ENCODE peak calls at places on chromosomes 13 and 19, in four cellular contexts. One of them, this sample, is unnamed.
A peak's percentile ranks its signal among the peaks of the same experiment; 100 is the strongest.

GRCh38 chr19:52669586-52669985 is 31.4 kb upstream of the ZNF83 start:
- DNase-seq in kidney epithelial cell: no peak
- DNase-seq in tibial nerve: no peak
- DNase-seq in left ventricle myocardium inferior: no peak
- DNase-seq in this sample: no peak

GRCh38 chr13:85473144-85473543 is 326.1 kb downstream of the SLITRK6 start:
- DNase-seq in kidney epithelial cell: no peak
- DNase-seq in tibial nerve: no peak
- DNase-seq in left ventricle myocardium inferior: no peak
- DNase-seq in this sample: no peak

GRCh38 chr19:36128392-36128736 is 11.5 kb upstream of the CAPNS1 start:
- DNase-seq in kidney epithelial cell: no peak
- DNase-seq in tibial nerve: no peak
- DNase-seq in left ventricle myocardium inferior: peak; percentile 39
- DNase-seq in this sample: no peak

GRCh38 chr19:14366529-14366928 is 14.7 kb upstream of the ADGRE5 start:
- DNase-seq in kidney epithelial cell: peak; percentile 63
- DNase-seq in tibial nerve: peak; percentile 64
- DNase-seq in left ventricle myocardium inferior: peak; percentile 58
- DNase-seq in this sample: peak; percentile 27

GRCh38 chr19:17391371-17392151 is 2.4 kb downstream of the CCDC194 start:
- DNase-seq in kidney epithelial cell: no peak
- DNase-seq in tibial nerve: no peak
- DNase-seq in left ventricle myocardium inferior: no peak
- DNase-seq in this sample: no peak

GRCh38 chr13:21976159-21976558 is 305.3 kb downstream of the FGF9 start:
- DNase-seq in kidney epithelial cell: no peak
- DNase-seq in tibial nerve: no peak
- DNase-seq in left ventricle myocardium inferior: no peak
- DNase-seq in this sample: no peak

GRCh38 chr19:44789943-44790467 is 12.3 kb downstream of the CBLC start:
- DNase-seq in kidney epithelial cell: no peak
- DNase-seq in tibial nerve: no peak
- DNase-seq in left ventricle myocardium inferior: no peak
- DNase-seq in this sample: no peak

GRCh38 chr13:110433014-110433413 is 125.9 kb downstream of the COL4A2 start:
- DNase-seq in kidney epithelial cell: no peak
- DNase-seq in tibial nerve: no peak
- DNase-seq in left ventricle myocardium inferior: peak; percentile 61
- DNase-seq in this sample: no peak

GRCh38 chr13:87798536-87798935 is 127.4 kb downstream of the SLITRK5 start:
- DNase-seq in kidney epithelial cell: no peak
- DNase-seq in tibial nerve: no peak
- DNase-seq in left ventricle myocardium inferior: no peak
- DNase-seq in this sample: no peak

GRCh38 chr19:57665261-57665806 is 3.4 kb upstream of the ZSCAN4 start:
- DNase-seq in kidney epithelial cell: no peak
- DNase-seq in tibial nerve: no peak
- DNase-seq in left ventricle myocardium inferior: no peak
- DNase-seq in this sample: no peak

GRCh38 chr19:40331052-40331451 is 17.1 kb downstream of the C19orf47 start:
- DNase-seq in kidney epithelial cell: no peak
- DNase-seq in tibial nerve: no peak
- DNase-seq in left ventricle myocardium inferior: no peak
- DNase-seq in this sample: no peak

DNA sequence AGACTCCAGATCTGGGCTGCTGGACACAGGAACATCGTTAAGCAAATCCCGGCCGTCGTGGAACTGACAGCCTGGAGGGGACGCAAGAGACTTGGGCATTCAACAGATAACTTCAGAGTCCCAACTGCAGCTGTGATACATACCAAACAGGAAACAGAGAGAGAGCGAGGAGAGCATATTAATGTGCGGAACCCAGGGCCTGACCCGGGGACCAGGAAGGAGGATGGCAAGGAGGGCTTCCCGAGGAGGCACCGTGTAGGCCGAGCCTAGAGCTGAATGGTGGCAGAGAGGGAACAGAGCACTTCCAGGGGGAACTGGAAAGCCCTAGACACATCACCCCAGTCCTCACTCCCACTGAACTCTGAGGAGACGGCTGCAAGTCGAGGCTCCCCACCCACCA is 68.1 kb downstream of the SIPA1L3 start:
- DNase-seq in kidney epithelial cell: no peak
- DNase-seq in tibial nerve: no peak
- DNase-seq in left ventricle myocardium inferior: no peak
- DNase-seq in this sample: no peak
- TF ChIP-seq CTCF in kidney epithelial cell: no peak
- TF ChIP-seq CTCF in tibial nerve: no peak
- TF ChIP-seq CTCF in left ventricle myocardium inferior: no peak
- TF ChIP-seq CTCF in this sample: no peak

GRCh38 chr13:40084934-40085333 is 429.5 kb downstream of the COG6 start:
- DNase-seq in kidney epithelial cell: no peak
- DNase-seq in tibial nerve: no peak
- DNase-seq in left ventricle myocardium inferior: no peak
- DNase-seq in this sample: no peak

GRCh38 chr13:40083841-40084240 is 428.4 kb downstream of the COG6 start:
- DNase-seq in kidney epithelial cell: no peak
- DNase-seq in tibial nerve: no peak
- DNase-seq in left ventricle myocardium inferior: no peak
- DNase-seq in this sample: no peak

GRCh38 chr13:40082644-40083043 is 427.2 kb downstream of the COG6 start:
- DNase-seq in kidney epithelial cell: no peak
- DNase-seq in tibial nerve: no peak
- DNase-seq in left ventricle myocardium inferior: no peak
- DNase-seq in this sample: no peak

GRCh38 chr13:40087021-40088002 is 431.9 kb downstream of the COG6 start:
- DNase-seq in kidney epithelial cell: no peak
- DNase-seq in tibial nerve: no peak
- DNase-seq in left ventricle myocardium inferior: no peak
- DNase-seq in this sample: no peak
- TF ChIP-seq CTCF in kidney epithelial cell: no peak
- TF ChIP-seq CTCF in tibial nerve: no peak
- TF ChIP-seq CTCF in left ventricle myocardium inferior: no peak
- TF ChIP-seq CTCF in this sample: no peak

GRCh38 chr13:80604094-80604493 is 263.2 kb upstream of the SPRY2 start:
- DNase-seq in kidney epithelial cell: no peak
- DNase-seq in tibial nerve: peak; percentile 20
- DNase-seq in left ventricle myocardium inferior: peak; percentile 22
- DNase-seq in this sample: no peak
- TF ChIP-seq CTCF in kidney epithelial cell: no peak
- TF ChIP-seq CTCF in tibial nerve: no peak
- TF ChIP-seq CTCF in left ventricle myocardium inferior: peak; percentile 49
- TF ChIP-seq CTCF in this sample: no peak

DNA sequence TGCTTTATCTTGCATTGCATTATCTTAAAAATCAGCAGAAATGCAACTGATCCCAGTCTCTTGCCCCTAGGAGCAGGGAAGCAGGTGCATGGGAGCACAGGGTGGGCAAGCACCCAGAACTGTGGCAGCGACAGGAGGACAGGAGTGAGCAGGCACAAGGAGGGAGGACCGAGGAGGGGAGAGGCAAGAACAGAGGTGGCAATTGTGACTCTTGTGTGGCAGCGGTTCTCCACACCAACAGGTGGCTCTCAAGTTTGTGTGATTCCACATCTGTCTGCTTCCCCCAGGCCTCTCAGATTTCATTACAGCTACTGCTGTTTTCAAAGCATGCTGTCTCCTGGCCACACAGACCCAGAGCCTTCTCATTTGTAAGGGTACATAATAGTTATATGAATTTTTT is 108.6 kb downstream of the STK24 start:
- DNase-seq in kidney epithelial cell: no peak
- DNase-seq in tibial nerve: no peak
- DNase-seq in left ventricle myocardium inferior: no peak
- DNase-seq in this sample: no peak
- TF ChIP-seq CTCF in kidney epithelial cell: no peak
- TF ChIP-seq CTCF in tibial nerve: no peak
- TF ChIP-seq CTCF in left ventricle myocardium inferior: no peak
- TF ChIP-seq CTCF in this sample: no peak

GRCh38 chr19:35046461-35046860 is 4.9 kb downstream of the HPN start:
- DNase-seq in kidney epithelial cell: no peak
- DNase-seq in tibial nerve: no peak
- DNase-seq in left ventricle myocardium inferior: no peak
- DNase-seq in this sample: no peak

GRCh38 chr19:35043906-35044305 is 2.4 kb downstream of the HPN start:
- DNase-seq in kidney epithelial cell: no peak
- DNase-seq in tibial nerve: no peak
- DNase-seq in left ventricle myocardium inferior: no peak
- DNase-seq in this sample: no peak

GRCh38 chr19:35044317-35045117 is 3.0 kb downstream of the HPN start:
- DNase-seq in kidney epithelial cell: no peak
- DNase-seq in tibial nerve: peak; percentile 78
- DNase-seq in left ventricle myocardium inferior: peak; percentile 63
- DNase-seq in this sample: peak; percentile 61

GRCh38 chr19:35042954-35043604 is 1.6 kb downstream of the HPN start:
- DNase-seq in kidney epithelial cell: no peak
- DNase-seq in tibial nerve: no peak
- DNase-seq in left ventricle myocardium inferior: no peak
- DNase-seq in this sample: no peak

DNA sequence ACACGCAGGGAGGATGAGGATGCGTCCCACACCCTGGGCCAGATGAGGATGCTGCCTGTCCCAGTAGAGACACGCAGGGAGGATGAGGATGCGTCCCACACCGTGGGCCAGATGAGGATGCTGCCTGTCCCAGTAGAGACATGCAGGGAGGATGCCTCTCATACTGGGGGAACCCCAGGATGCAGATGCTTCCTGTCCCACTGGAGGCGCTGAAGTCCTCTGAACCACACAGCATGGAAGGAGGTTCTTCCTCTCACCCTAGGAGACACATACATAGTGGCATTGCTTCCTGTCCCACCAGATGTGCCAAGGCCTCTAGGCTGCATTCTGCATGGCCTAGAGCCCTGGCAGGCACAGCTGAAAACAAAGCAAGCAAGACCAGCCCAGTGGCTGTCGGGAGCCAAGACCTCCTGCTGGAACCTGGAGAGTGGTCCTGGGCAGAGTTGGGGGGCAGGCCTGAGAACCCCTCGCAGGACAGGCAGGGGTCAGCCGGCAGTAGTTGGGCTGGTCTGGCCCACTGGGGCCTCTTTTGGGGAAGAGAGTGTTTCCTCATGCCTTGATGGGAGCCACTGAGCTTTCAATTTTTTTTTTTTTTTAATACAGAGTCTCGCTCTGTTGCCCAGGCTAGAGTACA is 4.3 kb downstream of the HPN start:
- DNase-seq in kidney epithelial cell: no peak
- DNase-seq in tibial nerve: no peak
- DNase-seq in left ventricle myocardium inferior: no peak
- DNase-seq in this sample: no peak
- TF ChIP-seq CTCF in kidney epithelial cell: peak; percentile 1
- TF ChIP-seq CTCF in tibial nerve: peak; percentile 33
- TF ChIP-seq CTCF in left ventricle myocardium inferior: peak; percentile 30
- TF ChIP-seq CTCF in this sample: no peak

GRCh38 chr19:13037161-13037560 is 41.9 kb downstream of the NFIX start:
- DNase-seq in kidney epithelial cell: no peak
- DNase-seq in tibial nerve: no peak
- DNase-seq in left ventricle myocardium inferior: no peak
- DNase-seq in this sample: no peak

GRCh38 chr19:13035820-13036365 is 40.6 kb downstream of the NFIX start:
- DNase-seq in kidney epithelial cell: no peak
- DNase-seq in tibial nerve: no peak
- DNase-seq in left ventricle myocardium inferior: no peak
- DNase-seq in this sample: no peak

GRCh38 chr19:13037718-13038117 is 42.4 kb downstream of the NFIX start:
- DNase-seq in kidney epithelial cell: no peak
- DNase-seq in tibial nerve: no peak
- DNase-seq in left ventricle myocardium inferior: no peak
- DNase-seq in this sample: no peak

GRCh38 chr19:13034636-13035035 is 39.4 kb downstream of the NFIX start:
- DNase-seq in kidney epithelial cell: no peak
- DNase-seq in tibial nerve: no peak
- DNase-seq in left ventricle myocardium inferior: no peak
- DNase-seq in this sample: no peak

GRCh38 chr19:13036366-13036976 is 41.2 kb downstream of the NFIX start:
- DNase-seq in kidney epithelial cell: no peak
- DNase-seq in tibial nerve: no peak
- DNase-seq in left ventricle myocardium inferior: no peak
- DNase-seq in this sample: no peak
- TF ChIP-seq CTCF in kidney epithelial cell: no peak
- TF ChIP-seq CTCF in tibial nerve: no peak
- TF ChIP-seq CTCF in left ventricle myocardium inferior: no peak
- TF ChIP-seq CTCF in this sample: no peak

GRCh38 chr19:42420055-42420544 is 7.1 kb downstream of the LIPE start:
- DNase-seq in kidney epithelial cell: no peak
- DNase-seq in tibial nerve: no peak
- DNase-seq in left ventricle myocardium inferior: no peak
- DNase-seq in this sample: no peak
- TF ChIP-seq CTCF in kidney epithelial cell: peak; percentile 65
- TF ChIP-seq CTCF in tibial nerve: peak; percentile 22
- TF ChIP-seq CTCF in left ventricle myocardium inferior: peak; percentile 65
- TF ChIP-seq CTCF in this sample: peak; percentile 64

GRCh38 chr13:32790731-32791130 is 204.5 kb downstream of the PDS5B start:
- DNase-seq in kidney epithelial cell: no peak
- DNase-seq in tibial nerve: no peak
- DNase-seq in left ventricle myocardium inferior: no peak
- DNase-seq in this sample: no peak
- TF ChIP-seq CTCF in kidney epithelial cell: no peak
- TF ChIP-seq CTCF in tibial nerve: no peak
- TF ChIP-seq CTCF in left ventricle myocardium inferior: no peak
- TF ChIP-seq CTCF in this sample: no peak